ENCODE peak calls at places on chromosomes 1 and 21, in ten cellular contexts. G is activated T-helper 1 cell treated with Interleukin-2 at 50 U/mL for 16 hours; H is NCI-H2081; Z is activated CD8-positive, alpha-beta memory T cell treated with anti-CD3 and anti-CD28 coated beads, Interleukin-2, amount 50 U/mL, for 4 hours; O is NCI-H1105; W is RPMI8226; X is head of caudate nucleus; J is fibroblast of the aortic adventitia; S is OCI-LY7; D is dermis microvascular lymphatic vessel endothelial cell. Q is an unnamed sample.

GRCh38 chr1:177847843-177848242 is 122.0 kb downstream of the SEC16B start:
- DNase-seq in G (no peak), H (no peak), Z (no peak), O (no peak), W (no peak), X (no peak), J (peak), S (no peak), D (no peak), Q (peak)

GRCh38 chr1:108584320-108584968 is 24.5 kb downstream of the EEIG2 start:
- DNase-seq in G (no peak), H (no peak), Z (no peak), O (no peak), W (no peak), X (no peak), J (peak), S (peak), D (no peak), Q (no peak)

GRCh38 chr1:187018291-187018690 is 189.5 kb downstream of the PLA2G4A start:
- DNase-seq in G (no peak), H (no peak), Z (no peak), O (no peak), W (no peak), X (no peak), J (peak), S (no peak), D (no peak), Q (no peak)

GRCh38 chr1:109347511-109347910 is 40.7 kb upstream of the MYBPHL start:
- DNase-seq in G (no peak), H (no peak), Z (no peak), O (no peak), W (no peak), X (no peak), J (no peak), S (no peak), D (no peak), Q (no peak)

GRCh38 chr21:45302082-45303061 is 14.7 kb upstream of the POFUT2 start:
- DNase-seq in G (peak), H (no peak), Z (peak), O (no peak), W (peak), X (no peak), J (no peak), S (no peak), D (no peak), Q (peak)

GRCh38 chr1:100323428-100324106 is 28.7 kb upstream of the CDC14A start:
- DNase-seq in G (no peak), H (no peak), Z (no peak), O (no peak), W (no peak), X (no peak), J (peak), S (no peak), D (no peak), Q (peak)

GRCh38 chr1:167601442-167602380 is 28.3 kb upstream of the RCSD1 start:
- DNase-seq in G (no peak), H (no peak), Z (no peak), O (no peak), W (peak), X (peak), J (no peak), S (peak), D (peak), Q (peak)

GRCh38 chr1:189708674-189709073 is 769.0 kb downstream of the BRINP3 start:
- DNase-seq in G (no peak), H (peak), Z (no peak), O (no peak), W (no peak), X (no peak), J (peak), S (no peak), D (no peak), Q (no peak)

GRCh38 chr1:17538428-17539130 is 919 bp upstream of the ARHGEF10L start:
- DNase-seq in G (no peak), H (no peak), Z (no peak), O (peak), W (no peak), X (no peak), J (no peak), S (no peak), D (no peak), Q (no peak)

GRCh38 chr1:244887281-244887680 is 22.9 kb upstream of the HNRNPU start:
- DNase-seq in G (no peak), H (no peak), Z (no peak), O (no peak), W (no peak), X (no peak), J (no peak), S (no peak), D (no peak), Q (no peak)